ENCODE peak calls at places on chromosomes 2 and 18, in six cellular contexts. O is aorta; G is mesendoderm; S is CD4-positive, alpha-beta memory T cell; R is ovary; L is GM12878. C is an unnamed sample. For H3K36me3, the result is how much of the 10 kb centered on the place peaks cover.

GRCh38 chr2:28604284-28604843 is 108.5 kb downstream of the PLB1 start:
- DNase-seq in O (peak), G (no peak), S (no peak), R (no peak), L (no peak), C (no peak)

GRCh38 chr2:64462940-64463339 is 9.0 kb downstream of the LGALSL start:
- DNase-seq in O (no peak), G (no peak), S (no peak), R (no peak), L (no peak), C (no peak)

GRCh38 chr18:69400976-69401474 is 337 bp downstream of the DOK6 start:
- DNase-seq in O (peak), G (peak), S (no peak), R (peak), L (no peak), C (no peak)

GRCh38 chr2:170525566-170525900 is 189.6 kb upstream of the SP5 start:
- DNase-seq in O (peak), G (peak), S (no peak), R (peak), L (no peak), C (peak)

GRCh38 chr18:72828601-72829000 is 39.2 kb downstream of the NETO1 start:
- DNase-seq in O (no peak), G (no peak), S (no peak), R (no peak), L (no peak), C (no peak)

GRCh38 chr2:122422384-122422991 is 667.0 kb downstream of the TSN start:
- DNase-seq in O (no peak), G (no peak), S (no peak), R (no peak), L (no peak), C (no peak)

GRCh38 chr2:113136828-113137775 is 9.7 kb downstream of the IL1RN start:
- DNase-seq in O (no peak), G (peak), S (peak), R (no peak), L (no peak), C (no peak)

GRCh38 chr2:53787255-53787910 is 539 bp downstream of the ERLEC1 start:
- DNase-seq in O (no peak), G (no peak), S (no peak), R (no peak), L (no peak), C (no peak)

GRCh38 chr18:47968006-47968676 is 37.7 kb upstream of the SMAD2 start:
- DNase-seq in O (no peak), G (peak), S (no peak), R (no peak), L (no peak), C (no peak)

GRCh38 chr2:178211943-178212342 is 17.6 kb downstream of the OSBPL6 start:
- DNase-seq in O (no peak), G (peak), S (no peak), R (no peak), L (no peak), C (no peak)

GRCh38 chr2:71746946-71747501 is 293.7 kb downstream of the DYSF start:
- DNase-seq in O (peak), G (peak), S (no peak), R (no peak), L (no peak), C (peak)

GRCh38 chr2:9212661-9213411 is 6.2 kb downstream of the ASAP2 start:
- DNase-seq in O (peak), G (no peak), S (no peak), R (no peak), L (no peak), C (no peak)

GRCh38 chr2:120767486-120768005 is 31.9 kb downstream of the GLI2 start:
- DNase-seq in O (peak), G (no peak), S (no peak), R (peak), L (no peak), C (no peak)

GRCh38 chr2:10303174-10303633 is 500 bp downstream of the HPCAL1 start:
- DNase-seq in O (peak), G (no peak), S (no peak), R (no peak), L (no peak), C (no peak)

GRCh38 chr2:98348066-98348561 is 1.9 kb downstream of the CNGA3 start:
- DNase-seq in O (no peak), G (peak), S (no peak), R (no peak), L (no peak), C (no peak)

GRCh38 chr2:230932556-230933511 is 7.8 kb upstream of the GPR55 start:
- DNase-seq in O (no peak), G (no peak), S (no peak), R (no peak), L (no peak), C (peak)

GRCh38 chr2:127193948-127194267 is 26.2 kb downstream of the CYP27C1 start:
- DNase-seq in O (no peak), G (no peak), S (no peak), R (no peak), L (no peak), C (no peak)

GRCh38 chr2:41020318-41020717 is 568.4 kb upstream of the SLC8A1 start:
- DNase-seq in O (no peak), G (no peak), S (no peak), R (no peak), L (no peak), C (no peak)

GRCh38 chr18:44198296-44199284 is 482.1 kb upstream of the SETBP1 start:
- DNase-seq in O (no peak), G (no peak), S (no peak), R (no peak), L (no peak), C (no peak)

GRCh38 chr18:62436636-62437519 is 85.9 kb upstream of the ZCCHC2 start:
- DNase-seq in O (peak), G (no peak), S (no peak), R (peak), L (no peak), C (peak)

GRCh38 chr18:48031011-48031480 is 100.6 kb upstream of the SMAD2 start:
- DNase-seq in O (no peak), G (peak), S (no peak), R (peak), L (no peak), C (no peak)

GRCh38 chr2:136423516-136423996 is 305.6 kb upstream of the CXCR4 start:
- DNase-seq in O (peak), G (peak), S (peak), R (peak), L (no peak), C (peak)

GRCh38 chr2:203636896-203637818 is 69.3 kb upstream of the CD28 start:
- DNase-seq in O (no peak), G (no peak), S (no peak), R (no peak), L (no peak), C (no peak)

GRCh38 chr18:75269696-75270095 is 59.1 kb downstream of the TSHZ1 start:
- DNase-seq in O (no peak), G (no peak), S (no peak), R (no peak), L (no peak), C (no peak)

GRCh38 chr2:222159221-222159620 is 139.6 kb downstream of the PAX3 start:
- DNase-seq in O (no peak), G (no peak), S (no peak), R (no peak), L (no peak), C (no peak)

GRCh38 chr18:50704541-50704940 is 115.3 kb downstream of the MRO start:
- DNase-seq in O (no peak), G (peak), S (no peak), R (no peak), L (no peak), C (no peak)

GRCh38 chr2:8539743-8540551 is 141.9 kb upstream of the ID2 start:
- DNase-seq in O (peak), G (peak), S (no peak), R (no peak), L (no peak), C (no peak)

GRCh38 chr18:66168834-66169233 is 418.0 kb downstream of the CDH7 start:
- DNase-seq in O (no peak), G (no peak), S (no peak), R (no peak), L (no peak), C (no peak)

GRCh38 chr2:240928476-240929363 is 22.6 kb downstream of the CROCC2 start:
- DNase-seq in O (peak), G (no peak), S (no peak), R (peak), L (no peak), C (no peak)

GRCh38 chr2:102099536-102100293 is 42.8 kb upstream of the IL1R1 start:
- DNase-seq in O (no peak), G (no peak), S (no peak), R (no peak), L (no peak), C (no peak)

GRCh38 chr18:10143601-10144000 is 229.8 kb downstream of the VAPA start:
- DNase-seq in O (no peak), G (no peak), S (no peak), R (peak), L (no peak), C (no peak)

GRCh38 chr2:136407113-136407951 is 289.4 kb upstream of the CXCR4 start:
- DNase-seq in O (no peak), G (no peak), S (no peak), R (no peak), L (no peak), C (no peak)

DNA sequence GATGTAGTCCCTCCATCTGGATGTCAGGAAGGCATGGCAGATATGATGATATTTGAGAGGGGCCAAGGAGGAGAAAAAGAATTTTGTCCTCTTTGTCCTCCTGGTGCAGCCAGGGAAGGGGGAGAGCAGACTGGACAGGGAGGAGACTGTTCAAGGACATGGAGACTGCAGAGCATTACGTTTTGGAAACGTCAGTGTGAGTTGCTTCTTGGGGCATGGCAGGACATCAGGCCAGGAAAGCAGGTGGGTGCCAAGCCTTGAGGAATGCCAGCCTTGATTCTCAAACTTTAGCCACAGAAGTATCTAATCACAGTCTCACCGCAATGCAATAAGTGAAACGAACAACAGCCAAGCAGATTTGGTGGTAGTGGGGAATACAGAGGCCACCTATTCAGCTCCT is 66.2 kb downstream of the BMP10 start:
- DNase-seq in O (no peak), G (no peak), S (no peak), R (no peak), L (no peak), C (no peak)
- H3K36me3 ChIP-seq in O (under half), G (under half), S (half or more), R (under half), L (under half), C (under half)

GRCh38 chr2:75657794-75658193 is 11.2 kb downstream of the MRPL19 start:
- DNase-seq in O (no peak), G (no peak), S (no peak), R (no peak), L (no peak), C (no peak)

GRCh38 chr2:75656563-75656962 is 10.0 kb downstream of the MRPL19 start:
- DNase-seq in O (no peak), G (no peak), S (no peak), R (no peak), L (no peak), C (no peak)

GRCh38 chr2:75654012-75654411 is 7.4 kb downstream of the MRPL19 start:
- DNase-seq in O (no peak), G (peak), S (no peak), R (no peak), L (no peak), C (no peak)

DNA sequence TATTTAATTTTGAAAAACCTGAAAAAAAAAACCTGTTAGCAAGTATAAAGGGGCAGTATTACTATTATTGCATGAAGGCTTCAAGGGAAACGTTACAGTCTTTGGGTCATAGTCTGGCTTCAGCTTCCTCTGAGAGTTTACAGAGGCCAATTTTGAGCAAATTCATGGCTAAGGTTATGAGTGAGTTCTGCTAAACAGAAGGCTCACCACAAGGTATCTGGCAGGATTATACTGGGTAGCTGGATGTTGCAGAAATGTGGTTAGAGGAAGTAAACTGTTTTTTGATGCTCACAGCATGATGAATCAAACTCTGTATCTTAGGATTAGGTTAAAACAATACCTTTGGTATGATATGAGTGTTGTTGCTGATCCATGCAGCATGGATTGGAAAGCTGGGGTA is 9.3 kb downstream of the MRPL19 start:
- DNase-seq in O (no peak), G (no peak), S (no peak), R (no peak), L (no peak), C (no peak)
- H3K36me3 ChIP-seq in O (under half), G (under half), S (under half), R (under half), L (under half), C (under half)

GRCh38 chr2:179927041-179927440 is 65.6 kb upstream of the ZNF385B start:
- DNase-seq in O (no peak), G (no peak), S (no peak), R (no peak), L (no peak), C (no peak)
- H3K36me3 ChIP-seq in O (under half), G (under half), S (under half), R (under half), L (under half), C (under half)

GRCh38 chr2:162202203-162202602 is 41.0 kb downstream of the FAP start:
- DNase-seq in O (no peak), G (no peak), S (no peak), R (no peak), L (no peak), C (no peak)
- H3K36me3 ChIP-seq in O (under half), G (under half), S (under half), R (under half), L (under half), C (under half)

DNA sequence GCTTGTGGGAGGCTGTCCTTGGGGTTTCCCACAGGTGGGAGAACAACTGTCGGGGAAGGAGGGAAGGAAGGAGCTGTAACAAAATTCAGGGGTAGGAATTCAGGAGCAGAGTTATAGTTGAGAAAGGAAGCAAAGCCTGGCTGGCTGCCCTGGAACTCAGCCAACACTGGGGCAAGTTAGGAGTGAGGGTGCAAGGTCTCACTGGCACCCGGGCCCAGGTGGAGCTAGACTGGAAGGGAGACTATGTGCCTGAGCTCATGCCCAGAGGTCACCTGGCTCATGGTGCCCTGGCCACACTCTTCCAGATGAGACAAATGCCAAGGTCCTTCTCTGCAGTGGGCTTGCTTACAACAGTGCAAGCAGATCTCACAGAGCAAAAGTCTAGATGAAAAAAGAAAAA is 75.6 kb upstream of the ARHGAP28 start:
- DNase-seq in O (no peak), G (no peak), S (no peak), R (peak), L (no peak), C (no peak)
- H3K36me3 ChIP-seq in O (under half), G (under half), S (under half), R (under half), L (under half), C (under half)

DNA sequence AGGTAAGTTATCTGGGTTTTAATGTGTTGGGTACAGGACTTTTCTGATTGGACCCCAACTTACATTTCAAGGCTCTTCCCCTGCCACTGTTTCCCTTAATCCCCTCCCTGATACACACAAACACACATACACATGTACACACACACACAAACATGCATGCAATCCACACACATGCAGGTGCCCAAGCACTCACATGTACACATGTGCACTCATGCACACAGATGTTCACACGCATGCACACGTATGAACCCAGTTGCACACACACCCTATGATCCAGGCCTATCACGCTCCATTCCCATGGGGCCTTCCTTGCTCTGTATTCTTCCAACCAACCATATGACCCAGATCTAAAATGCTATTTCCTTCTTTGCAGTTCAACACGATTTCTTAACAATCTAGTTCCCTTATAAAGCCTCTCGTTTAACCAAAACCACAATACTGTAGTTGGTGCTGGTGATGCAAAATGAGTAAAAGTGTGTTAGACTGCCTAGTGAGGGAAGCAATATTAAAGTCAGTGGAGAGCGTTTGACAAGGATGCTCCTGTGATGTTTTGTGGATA is 11.1 kb downstream of the SERPINB8 start:
- DNase-seq in O (no peak), G (no peak), S (no peak), R (no peak), L (no peak), C (no peak)
- H3K36me3 ChIP-seq in O (under half), G (under half), S (under half), R (under half), L (under half), C (under half)

GRCh38 chr2:216119144-216119543 is 10.0 kb downstream of the XRCC5 start:
- DNase-seq in O (no peak), G (no peak), S (no peak), R (no peak), L (no peak), C (no peak)
- H3K36me3 ChIP-seq in O (under half), G (under half), S (half or more), R (under half), L (half or more), C (half or more)